ENCODE peak calls at places on chromosomes 13 and 19, in five cellular contexts. G is smooth muscle cell of the brain vasculature; E is T-cell; K is stimulated activated CD8-positive, alpha-beta memory T cell treated with anti-CD3 and anti-CD28 coated beads, Interleukin-7, amount 100 ng/mL, for 48 hours; H is stimulated activated naive CD4-positive, alpha-beta T cell. V is an unnamed sample.
A peak's percentile ranks its signal among the peaks of the same experiment; 100 is the strongest.

GRCh38 chr13:103525530-103525929 is 459.3 kb upstream of the SLC10A2 start:
- DNase-seq in G (no peak), E (no peak), K (no peak), H (no peak), V (no peak)

GRCh38 chr13:97327071-97327470 is 104.9 kb downstream of the MBNL2 start:
- DNase-seq in G (no peak), E (no peak), K (no peak), H (no peak), V (no peak)

GRCh38 chr13:42272115-42272756 is at the start of gene AKAP11:
- DNase-seq in G (no peak), E (peak; percentile 15), K (peak; percentile 11), H (peak; percentile 33), V (no peak)

GRCh38 chr19:41530761-41531301 is 45.1 kb upstream of the CEACAM21 start:
- DNase-seq in G (no peak), E (no peak), K (no peak), H (peak; percentile 36), V (no peak)

GRCh38 chr19:3343619-3344502 is 22.5 kb upstream of the NFIC start:
- DNase-seq in G (no peak), E (peak; percentile 29), K (no peak), H (peak; percentile 6), V (no peak)

GRCh38 chr13:42047561-42048322 is 706 bp upstream of the DGKH start:
- DNase-seq in G (no peak), E (no peak), K (no peak), H (no peak), V (no peak)

GRCh38 chr19:31290926-31291590 is 58.2 kb downstream of the TSHZ3 start:
- DNase-seq in G (no peak), E (no peak), K (no peak), H (no peak), V (no peak)

GRCh38 chr13:88376762-88377388 is 705.7 kb downstream of the SLITRK5 start:
- DNase-seq in G (no peak), E (no peak), K (no peak), H (no peak), V (no peak)

GRCh38 chr19:16226878-16227836 is 29.4 kb downstream of the AP1M1 start:
- DNase-seq in G (no peak), E (no peak), K (no peak), H (no peak), V (no peak)

GRCh38 chr19:7928741-7929701 is 3.1 kb upstream of the CTXN1 start:
- DNase-seq in G (no peak), E (peak; percentile 73), K (peak; percentile 57), H (peak; percentile 73), V (peak; percentile 53)

GRCh38 chr19:58518261-58519086 is 1.1 kb downstream of the ZBTB45 start:
- DNase-seq in G (no peak), E (no peak), K (no peak), H (no peak), V (no peak)

GRCh38 chr13:107370036-107370785 is 802.3 kb upstream of the ARGLU1 start:
- DNase-seq in G (peak; percentile 12), E (no peak), K (no peak), H (no peak), V (no peak)